ENCODE peak calls at places on chromosome 14, in seven cellular contexts. One of them, this sample, is unnamed.

GRCh38 chr14:78566859-78567172 is 396.6 kb downstream of the NRXN3 start:
- DNase-seq in A549: no peak
- DNase-seq in kidney: no peak
- DNase-seq in IMR-90: no peak
- DNase-seq in cardiac muscle cell: no peak
- DNase-seq in ovary: no peak
- DNase-seq in suprapubic skin: no peak
- DNase-seq in this sample: no peak

GRCh38 chr14:24690492-24690891 is 56.5 kb upstream of the GZMB start:
- DNase-seq in A549: no peak
- DNase-seq in kidney: no peak
- DNase-seq in IMR-90: no peak
- DNase-seq in cardiac muscle cell: no peak
- DNase-seq in ovary: no peak
- DNase-seq in suprapubic skin: no peak
- DNase-seq in this sample: no peak

GRCh38 chr14:36208690-36209278 is 32.3 kb upstream of the PTCSC3 start:
- DNase-seq in A549: no peak
- DNase-seq in kidney: no peak
- DNase-seq in IMR-90: no peak
- DNase-seq in cardiac muscle cell: no peak
- DNase-seq in ovary: no peak
- DNase-seq in suprapubic skin: no peak
- DNase-seq in this sample: no peak

GRCh38 chr14:21748869-21749303 is 75.3 kb upstream of the OR4E1 start:
- DNase-seq in A549: peak; percentile 15
- DNase-seq in kidney: no peak
- DNase-seq in IMR-90: peak; percentile 31
- DNase-seq in cardiac muscle cell: peak; percentile 64
- DNase-seq in ovary: no peak
- DNase-seq in suprapubic skin: no peak
- DNase-seq in this sample: peak; percentile 26

GRCh38 chr14:88667555-88668273 is 104.9 kb downstream of the ZC3H14 start:
- DNase-seq in A549: peak; percentile 67
- DNase-seq in kidney: no peak
- DNase-seq in IMR-90: peak; percentile 83
- DNase-seq in cardiac muscle cell: peak; percentile 88
- DNase-seq in ovary: peak; percentile 57
- DNase-seq in suprapubic skin: no peak
- DNase-seq in this sample: peak; percentile 39

GRCh38 chr14:30005114-30005698 is 77.6 kb upstream of the PRKD1 start:
- DNase-seq in A549: peak; percentile 18
- DNase-seq in kidney: no peak
- DNase-seq in IMR-90: peak; percentile 89
- DNase-seq in cardiac muscle cell: peak; percentile 86
- DNase-seq in ovary: no peak
- DNase-seq in suprapubic skin: no peak
- DNase-seq in this sample: no peak

GRCh38 chr14:100605230-100605629 is 18.0 kb upstream of the BEGAIN start:
- DNase-seq in A549: no peak
- DNase-seq in kidney: peak; percentile 64
- DNase-seq in IMR-90: no peak
- DNase-seq in cardiac muscle cell: no peak
- DNase-seq in ovary: peak; percentile 6
- DNase-seq in suprapubic skin: peak; percentile 49
- DNase-seq in this sample: no peak

GRCh38 chr14:78157855-78158436 is 12.2 kb upstream of the NRXN3 start:
- DNase-seq in A549: no peak
- DNase-seq in kidney: no peak
- DNase-seq in IMR-90: peak; percentile 1
- DNase-seq in cardiac muscle cell: peak; percentile 24
- DNase-seq in ovary: no peak
- DNase-seq in suprapubic skin: no peak
- DNase-seq in this sample: no peak

GRCh38 chr14:60647081-60647836 is 2.0 kb downstream of the SIX1 start:
- DNase-seq in A549: no peak
- DNase-seq in kidney: peak; percentile 53
- DNase-seq in IMR-90: peak; percentile 69
- DNase-seq in cardiac muscle cell: peak; percentile 32
- DNase-seq in ovary: no peak
- DNase-seq in suprapubic skin: no peak
- DNase-seq in this sample: no peak

GRCh38 chr14:43795600-43796228 is 711.4 kb downstream of the FSCB start:
- DNase-seq in A549: no peak
- DNase-seq in kidney: no peak
- DNase-seq in IMR-90: peak; percentile 0
- DNase-seq in cardiac muscle cell: peak; percentile 17
- DNase-seq in ovary: no peak
- DNase-seq in suprapubic skin: no peak
- DNase-seq in this sample: no peak

GRCh38 chr14:93901813-93902212 is 25.3 kb upstream of the FAM181A start:
- DNase-seq in A549: no peak
- DNase-seq in kidney: no peak
- DNase-seq in IMR-90: no peak
- DNase-seq in cardiac muscle cell: no peak
- DNase-seq in ovary: no peak
- DNase-seq in suprapubic skin: no peak
- DNase-seq in this sample: no peak

GRCh38 chr14:21256539-21257394 is 12.5 kb downstream of the HNRNPC start:
- DNase-seq in A549: no peak
- DNase-seq in kidney: no peak
- DNase-seq in IMR-90: no peak
- DNase-seq in cardiac muscle cell: no peak
- DNase-seq in ovary: no peak
- DNase-seq in suprapubic skin: no peak
- DNase-seq in this sample: no peak

GRCh38 chr14:105346200-105346533 is 31.6 kb downstream of the PACS2 start:
- DNase-seq in A549: no peak
- DNase-seq in kidney: no peak
- DNase-seq in IMR-90: no peak
- DNase-seq in cardiac muscle cell: no peak
- DNase-seq in ovary: no peak
- DNase-seq in suprapubic skin: no peak
- DNase-seq in this sample: no peak

GRCh38 chr14:52131640-52132320 is 62.9 kb upstream of the NID2 start:
- DNase-seq in A549: peak; percentile 82
- DNase-seq in kidney: peak; percentile 82
- DNase-seq in IMR-90: peak; percentile 96
- DNase-seq in cardiac muscle cell: peak; percentile 98
- DNase-seq in ovary: peak; percentile 90
- DNase-seq in suprapubic skin: peak; percentile 73
- DNase-seq in this sample: peak; percentile 33

GRCh38 chr14:82855912-82856381 is 1322.3 kb upstream of the SEL1L start:
- DNase-seq in A549: no peak
- DNase-seq in kidney: no peak
- DNase-seq in IMR-90: peak; percentile 60
- DNase-seq in cardiac muscle cell: peak; percentile 20
- DNase-seq in ovary: no peak
- DNase-seq in suprapubic skin: no peak
- DNase-seq in this sample: no peak

GRCh38 chr14:26394114-26394855 is 203.5 kb downstream of the NOVA1 start:
- DNase-seq in A549: peak; percentile 8
- DNase-seq in kidney: no peak
- DNase-seq in IMR-90: peak; percentile 12
- DNase-seq in cardiac muscle cell: peak; percentile 61
- DNase-seq in ovary: no peak
- DNase-seq in suprapubic skin: no peak
- DNase-seq in this sample: no peak

GRCh38 chr14:105851716-105852377 is 325.5 kb downstream of the TMEM121 start:
- DNase-seq in A549: no peak
- DNase-seq in kidney: no peak
- DNase-seq in IMR-90: no peak
- DNase-seq in cardiac muscle cell: no peak
- DNase-seq in ovary: peak; percentile 9
- DNase-seq in suprapubic skin: no peak
- DNase-seq in this sample: no peak

GRCh38 chr14:93090826-93091583 is 24.7 kb downstream of the ITPK1 start:
- DNase-seq in A549: no peak
- DNase-seq in kidney: no peak
- DNase-seq in IMR-90: no peak
- DNase-seq in cardiac muscle cell: peak; percentile 31
- DNase-seq in ovary: peak; percentile 38
- DNase-seq in suprapubic skin: no peak
- DNase-seq in this sample: no peak

GRCh38 chr14:104115131-104115600 is 23.2 kb upstream of the KIF26A start:
- DNase-seq in A549: no peak
- DNase-seq in kidney: peak; percentile 36
- DNase-seq in IMR-90: no peak
- DNase-seq in cardiac muscle cell: no peak
- DNase-seq in ovary: no peak
- DNase-seq in suprapubic skin: peak; percentile 46
- DNase-seq in this sample: no peak

GRCh38 chr14:37591311-37591940 is 3.6 kb downstream of the FOXA1 start:
- DNase-seq in A549: no peak
- DNase-seq in kidney: peak; percentile 57
- DNase-seq in IMR-90: no peak
- DNase-seq in cardiac muscle cell: no peak
- DNase-seq in ovary: no peak
- DNase-seq in suprapubic skin: no peak
- DNase-seq in this sample: no peak

GRCh38 chr14:104309657-104310369 is 171.4 kb downstream of the KIF26A start:
- DNase-seq in A549: no peak
- DNase-seq in kidney: peak; percentile 54
- DNase-seq in IMR-90: no peak
- DNase-seq in cardiac muscle cell: no peak
- DNase-seq in ovary: peak; percentile 2
- DNase-seq in suprapubic skin: peak; percentile 40
- DNase-seq in this sample: no peak

GRCh38 chr14:92785601-92786426 is 8.3 kb upstream of the GOLGA5 start:
- DNase-seq in A549: no peak
- DNase-seq in kidney: no peak
- DNase-seq in IMR-90: peak; percentile 91
- DNase-seq in cardiac muscle cell: peak; percentile 93
- DNase-seq in ovary: peak; percentile 71
- DNase-seq in suprapubic skin: no peak
- DNase-seq in this sample: no peak

GRCh38 chr14:92684801-92685560 is 63.4 kb downstream of the LGMN start:
- DNase-seq in A549: no peak
- DNase-seq in kidney: peak; percentile 77
- DNase-seq in IMR-90: no peak
- DNase-seq in cardiac muscle cell: no peak
- DNase-seq in ovary: no peak
- DNase-seq in suprapubic skin: no peak
- DNase-seq in this sample: no peak

DNA sequence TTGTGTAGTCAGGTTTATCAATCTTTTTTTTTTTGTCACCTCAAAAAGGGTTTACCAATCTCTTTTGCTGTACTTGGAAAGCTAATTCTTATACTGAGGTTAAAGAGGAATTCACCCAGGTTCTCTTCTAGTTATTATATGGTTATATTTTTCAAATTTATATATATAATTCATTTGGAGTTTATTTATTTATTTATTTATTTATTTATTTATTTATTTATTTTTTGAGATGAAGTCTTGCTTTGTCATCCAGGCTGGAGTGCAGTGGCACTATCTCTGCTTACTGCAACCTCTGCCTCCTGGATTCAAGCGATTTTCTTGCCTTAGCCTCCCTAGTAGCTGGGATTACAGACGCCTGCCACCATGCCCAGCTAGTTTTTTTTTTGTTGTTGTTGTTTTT is 73.8 kb downstream of the GPR135 start:
- DNase-seq in A549: no peak
- DNase-seq in kidney: no peak
- DNase-seq in IMR-90: no peak
- DNase-seq in cardiac muscle cell: no peak
- DNase-seq in ovary: no peak
- DNase-seq in suprapubic skin: no peak
- DNase-seq in this sample: no peak
- TF ChIP-seq CTCF in A549: no peak
- TF ChIP-seq CTCF in kidney: no peak
- TF ChIP-seq CTCF in IMR-90: no peak
- TF ChIP-seq CTCF in cardiac muscle cell: no peak
- TF ChIP-seq CTCF in ovary: no peak
- TF ChIP-seq CTCF in suprapubic skin: no peak
- TF ChIP-seq CTCF in this sample: no peak

DNA sequence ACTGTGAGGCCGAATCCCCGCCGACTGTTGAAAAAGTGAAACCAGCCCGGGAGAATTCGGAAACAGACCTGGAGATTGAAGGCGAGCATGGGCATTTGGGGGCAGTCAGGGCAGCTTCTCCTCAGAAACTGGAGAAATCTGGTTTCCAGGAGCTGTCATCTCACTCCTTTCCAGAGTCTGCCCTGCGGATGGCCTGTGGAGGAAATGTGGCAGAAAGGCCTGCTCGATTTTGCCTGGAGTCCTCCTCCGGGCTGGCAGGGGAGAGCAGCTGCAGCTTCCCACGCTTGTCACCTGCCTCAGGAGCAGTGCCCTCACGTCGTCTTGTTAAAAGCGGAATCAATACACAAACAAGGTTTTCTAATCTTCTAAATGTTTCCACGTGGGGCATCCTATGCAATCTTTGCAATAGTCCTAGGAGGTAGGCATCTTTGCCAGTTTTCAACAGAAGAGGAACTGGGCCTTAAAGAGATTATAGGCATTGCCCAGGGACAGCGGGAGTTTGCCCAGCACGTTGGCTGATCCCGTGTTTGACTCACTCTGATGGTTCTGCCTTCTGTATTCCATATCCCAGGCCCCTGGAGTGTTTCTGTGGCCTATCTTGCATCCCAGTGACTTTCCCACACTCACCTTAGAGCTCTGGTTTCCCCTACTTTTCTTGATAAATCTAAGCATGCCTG is 2.3 kb downstream of the LRRC74A start:
- DNase-seq in A549: no peak
- DNase-seq in kidney: no peak
- DNase-seq in IMR-90: no peak
- DNase-seq in cardiac muscle cell: peak; percentile 38
- DNase-seq in ovary: no peak
- DNase-seq in suprapubic skin: no peak
- DNase-seq in this sample: no peak
- H3K4me1 ChIP-seq in A549: no peaks in the 10 kb centered on the region
- H3K4me1 ChIP-seq in kidney: no peaks in the 10 kb centered on the region
- H3K4me1 ChIP-seq in IMR-90: no peaks in the 10 kb centered on the region
- H3K4me1 ChIP-seq in cardiac muscle cell: no peaks in the 10 kb centered on the region
- H3K4me1 ChIP-seq in ovary: no peaks in the 10 kb centered on the region
- H3K4me1 ChIP-seq in suprapubic skin: peaks cover 17% of the 10 kb centered on the region
- H3K4me1 ChIP-seq in this sample: no peaks in the 10 kb centered on the region

DNA sequence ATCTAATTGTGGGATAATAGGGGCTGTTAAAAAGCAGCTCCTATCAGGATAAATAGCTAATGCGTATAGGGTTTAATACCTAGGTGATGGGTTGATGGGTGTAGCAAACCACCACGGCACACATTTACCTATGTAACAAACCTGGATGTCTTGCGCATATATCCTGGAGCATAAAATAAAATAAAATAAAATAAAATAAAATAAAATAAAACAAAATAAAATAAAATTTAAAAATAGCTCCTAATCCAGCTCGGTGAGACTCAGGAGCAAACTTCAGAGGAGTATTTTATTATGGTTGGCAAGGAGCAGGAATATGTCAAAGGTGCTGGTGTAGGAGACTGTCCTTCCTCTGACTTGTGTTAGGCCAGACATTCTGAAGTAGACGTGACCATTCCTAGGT is 721.0 kb downstream of the BCL11B start:
- DNase-seq in A549: no peak
- DNase-seq in kidney: no peak
- DNase-seq in IMR-90: no peak
- DNase-seq in cardiac muscle cell: no peak
- DNase-seq in ovary: no peak
- DNase-seq in suprapubic skin: no peak
- DNase-seq in this sample: no peak
- H3K9me3 ChIP-seq in A549: no peaks in the 10 kb centered on the region
- H3K9me3 ChIP-seq in kidney: no peaks in the 10 kb centered on the region
- H3K9me3 ChIP-seq in IMR-90: peaks cover 16% of the 10 kb centered on the region
- H3K9me3 ChIP-seq in cardiac muscle cell: no peaks in the 10 kb centered on the region
- H3K9me3 ChIP-seq in ovary: no peaks in the 10 kb centered on the region
- H3K9me3 ChIP-seq in suprapubic skin: no peaks in the 10 kb centered on the region
- H3K9me3 ChIP-seq in this sample: no peaks in the 10 kb centered on the region

GRCh38 chr14:58129208-58129607 is 22.8 kb downstream of the ARMH4 start:
- DNase-seq in A549: peak; percentile 17
- DNase-seq in kidney: no peak
- DNase-seq in IMR-90: no peak
- DNase-seq in cardiac muscle cell: no peak
- DNase-seq in ovary: no peak
- DNase-seq in suprapubic skin: no peak
- DNase-seq in this sample: no peak
- TF ChIP-seq CTCF in A549: peak; percentile 13
- TF ChIP-seq CTCF in kidney: no peak
- TF ChIP-seq CTCF in IMR-90: no peak
- TF ChIP-seq CTCF in cardiac muscle cell: peak; percentile 18
- TF ChIP-seq CTCF in ovary: no peak
- TF ChIP-seq CTCF in suprapubic skin: no peak
- TF ChIP-seq CTCF in this sample: no peak

This sample was measured in CD8-positive, alpha-beta T cell.